ENCODE peak calls at places on chromosomes 13 and 19, in ten cellular contexts. R, L, I, S, A, F, D, O, M and V are unnamed samples.

GRCh38 chr13:73230714-73231113 is 171.9 kb downstream of the KLF5 start:
- DNase-seq in R (no peak), L (no peak), I (no peak), S (no peak), A (no peak), F (no peak), D (no peak), O (no peak), M (no peak), V (no peak)

GRCh38 chr13:76293751-76294150 is 592.5 kb downstream of the KCTD12 start:
- DNase-seq in R (no peak), L (no peak), I (peak), S (peak), A (no peak), F (peak), D (no peak), O (no peak), M (no peak), V (no peak)

GRCh38 chr19:16920816-16921529 is 32.2 kb downstream of the F2RL3 start:
- DNase-seq in R (peak), L (no peak), I (peak), S (no peak), A (no peak), F (peak), D (no peak), O (no peak), M (no peak), V (no peak)

GRCh38 chr13:23325191-23325590 is 108.3 kb downstream of the SACS start:
- DNase-seq in R (no peak), L (no peak), I (no peak), S (no peak), A (no peak), F (no peak), D (no peak), O (peak), M (no peak), V (no peak)

GRCh38 chr13:29193083-29193482 is 372.9 kb downstream of the MTUS2 start:
- DNase-seq in R (no peak), L (no peak), I (no peak), S (no peak), A (no peak), F (no peak), D (no peak), O (no peak), M (peak), V (no peak)

GRCh38 chr13:27661017-27661416 is 39.3 kb downstream of the POLR1D start:
- DNase-seq in R (no peak), L (no peak), I (no peak), S (no peak), A (no peak), F (no peak), D (no peak), O (no peak), M (no peak), V (no peak)

GRCh38 chr19:17456127-17456526 is 4.6 kb downstream of the NXNL1 start:
- DNase-seq in R (no peak), L (no peak), I (no peak), S (no peak), A (no peak), F (no peak), D (no peak), O (no peak), M (no peak), V (no peak)

GRCh38 chr19:49528211-49528771 is 488 bp downstream of the RCN3 start:
- DNase-seq in R (no peak), L (no peak), I (peak), S (no peak), A (no peak), F (peak), D (no peak), O (no peak), M (no peak), V (no peak)

GRCh38 chr13:112648966-112649690 is 40.7 kb upstream of the ATP11A start:
- DNase-seq in R (no peak), L (no peak), I (no peak), S (no peak), A (no peak), F (no peak), D (no peak), O (no peak), M (no peak), V (no peak)

GRCh38 chr13:36329355-36329754 is 16.8 kb downstream of the SPART start:
- DNase-seq in R (no peak), L (no peak), I (peak), S (no peak), A (no peak), F (peak), D (no peak), O (no peak), M (no peak), V (no peak)

GRCh38 chr19:6287269-6287885 is 7.6 kb upstream of the MLLT1 start:
- DNase-seq in R (no peak), L (no peak), I (no peak), S (no peak), A (no peak), F (no peak), D (no peak), O (no peak), M (no peak), V (no peak)

GRCh38 chr19:30144242-30144758 is 202.3 kb downstream of the URI1 start:
- DNase-seq in R (no peak), L (no peak), I (no peak), S (no peak), A (no peak), F (no peak), D (no peak), O (no peak), M (no peak), V (no peak)

GRCh38 chr19:44530777-44531176 is 1.3 kb upstream of the CEACAM20 start:
- DNase-seq in R (no peak), L (no peak), I (peak), S (no peak), A (no peak), F (peak), D (no peak), O (no peak), M (no peak), V (no peak)

GRCh38 chr19:12938054-12938535 is 314 bp upstream of the CALR start:
- DNase-seq in R (peak), L (peak), I (peak), S (peak), A (peak), F (peak), D (peak), O (peak), M (peak), V (peak)

GRCh38 chr19:50790365-50790825 is at the start of gene ACP4:
- DNase-seq in R (no peak), L (no peak), I (no peak), S (no peak), A (no peak), F (no peak), D (no peak), O (no peak), M (no peak), V (no peak)

GRCh38 chr19:38452430-38453366 is 19.2 kb downstream of the RYR1 start:
- DNase-seq in R (no peak), L (peak), I (no peak), S (peak), A (no peak), F (no peak), D (no peak), O (no peak), M (peak), V (no peak)

GRCh38 chr19:38506723-38507550 is 73.4 kb downstream of the RYR1 start:
- DNase-seq in R (peak), L (peak), I (peak), S (peak), A (peak), F (peak), D (peak), O (peak), M (peak), V (peak)

GRCh38 chr19:10876459-10877240 is 5.3 kb downstream of the CARM1 start:
- DNase-seq in R (no peak), L (no peak), I (no peak), S (no peak), A (no peak), F (no peak), D (peak), O (no peak), M (no peak), V (no peak)

GRCh38 chr13:85618514-85618913 is 180.7 kb downstream of the SLITRK6 start:
- DNase-seq in R (no peak), L (no peak), I (no peak), S (no peak), A (no peak), F (no peak), D (no peak), O (no peak), M (no peak), V (no peak)

GRCh38 chr13:87671031-87671823 is at the start of gene SLITRK5:
- DNase-seq in R (peak), L (peak), I (peak), S (peak), A (no peak), F (peak), D (peak), O (peak), M (peak), V (peak)

GRCh38 chr13:35760678-35761308 is 284.3 kb upstream of the MAB21L1 start:
- DNase-seq in R (no peak), L (peak), I (no peak), S (no peak), A (no peak), F (no peak), D (no peak), O (no peak), M (no peak), V (no peak)

GRCh38 chr13:63085851-63086250 is 1670.2 kb upstream of the PCDH20 start:
- DNase-seq in R (no peak), L (no peak), I (no peak), S (no peak), A (no peak), F (no peak), D (no peak), O (no peak), M (no peak), V (no peak)

GRCh38 chr19:10975374-10976036 is 14.7 kb downstream of the SMARCA4 start:
- DNase-seq in R (peak), L (no peak), I (peak), S (no peak), A (peak), F (peak), D (no peak), O (no peak), M (no peak), V (no peak)

GRCh38 chr19:38726761-38727301 is 17.4 kb downstream of the CAPN12 start:
- DNase-seq in R (no peak), L (no peak), I (no peak), S (no peak), A (no peak), F (no peak), D (no peak), O (no peak), M (no peak), V (no peak)

GRCh38 chr19:47842941-47843340 is 16.1 kb upstream of the TPRX2 start:
- DNase-seq in R (no peak), L (no peak), I (no peak), S (no peak), A (no peak), F (no peak), D (no peak), O (no peak), M (no peak), V (no peak)

GRCh38 chr13:102710261-102710679 is 15.4 kb upstream of the METTL21C start:
- DNase-seq in R (no peak), L (no peak), I (no peak), S (no peak), A (peak), F (no peak), D (no peak), O (no peak), M (peak), V (no peak)

GRCh38 chr13:60655268-60655667 is 258.2 kb downstream of the TDRD3 start:
- DNase-seq in R (no peak), L (no peak), I (no peak), S (no peak), A (no peak), F (no peak), D (no peak), O (no peak), M (no peak), V (no peak)

GRCh38 chr19:11091343-11092153 is 2.3 kb downstream of the LDLR start:
- DNase-seq in R (peak), L (no peak), I (peak), S (peak), A (peak), F (peak), D (peak), O (peak), M (no peak), V (no peak)

GRCh38 chr13:113020323-113021080 is 51.5 kb downstream of the MCF2L start:
- DNase-seq in R (no peak), L (no peak), I (no peak), S (no peak), A (no peak), F (no peak), D (no peak), O (no peak), M (no peak), V (no peak)

GRCh38 chr13:50889317-50889716 is 20.3 kb upstream of the RNASEH2B start:
- DNase-seq in R (no peak), L (no peak), I (no peak), S (no peak), A (no peak), F (no peak), D (no peak), O (no peak), M (no peak), V (no peak)

GRCh38 chr13:51601601-51602348 is 17.5 kb downstream of the WDFY2 start:
- DNase-seq in R (no peak), L (no peak), I (no peak), S (no peak), A (no peak), F (no peak), D (no peak), O (no peak), M (no peak), V (no peak)

GRCh38 chr13:42129033-42129432 is 80.6 kb downstream of the DGKH start:
- DNase-seq in R (no peak), L (no peak), I (no peak), S (no peak), A (no peak), F (no peak), D (no peak), O (no peak), M (no peak), V (no peak)

GRCh38 chr13:24348797-24349515 is 39.6 kb downstream of the C1QTNF9 start:
- DNase-seq in R (no peak), L (no peak), I (no peak), S (peak), A (no peak), F (no peak), D (peak), O (no peak), M (no peak), V (no peak)

GRCh38 chr19:18741566-18742121 is 49.5 kb downstream of the COMP start:
- DNase-seq in R (no peak), L (no peak), I (peak), S (no peak), A (no peak), F (peak), D (peak), O (peak), M (no peak), V (no peak)

GRCh38 chr13:98368019-98368418 is 190.9 kb upstream of the RNF113B start:
- DNase-seq in R (peak), L (no peak), I (no peak), S (no peak), A (peak), F (no peak), D (no peak), O (no peak), M (no peak), V (no peak)

GRCh38 chr19:38734426-38735256 is 9.6 kb downstream of the CAPN12 start:
- DNase-seq in R (peak), L (no peak), I (no peak), S (peak), A (no peak), F (no peak), D (peak), O (no peak), M (no peak), V (no peak)

GRCh38 chr19:48123907-48124675 is 13.5 kb upstream of the PLA2G4C start:
- DNase-seq in R (peak), L (no peak), I (peak), S (peak), A (peak), F (peak), D (no peak), O (peak), M (no peak), V (peak)

GRCh38 chr13:31946091-31946770 is 85.3 kb upstream of the FRY start:
- DNase-seq in R (no peak), L (no peak), I (peak), S (no peak), A (peak), F (peak), D (no peak), O (no peak), M (no peak), V (no peak)

DNA sequence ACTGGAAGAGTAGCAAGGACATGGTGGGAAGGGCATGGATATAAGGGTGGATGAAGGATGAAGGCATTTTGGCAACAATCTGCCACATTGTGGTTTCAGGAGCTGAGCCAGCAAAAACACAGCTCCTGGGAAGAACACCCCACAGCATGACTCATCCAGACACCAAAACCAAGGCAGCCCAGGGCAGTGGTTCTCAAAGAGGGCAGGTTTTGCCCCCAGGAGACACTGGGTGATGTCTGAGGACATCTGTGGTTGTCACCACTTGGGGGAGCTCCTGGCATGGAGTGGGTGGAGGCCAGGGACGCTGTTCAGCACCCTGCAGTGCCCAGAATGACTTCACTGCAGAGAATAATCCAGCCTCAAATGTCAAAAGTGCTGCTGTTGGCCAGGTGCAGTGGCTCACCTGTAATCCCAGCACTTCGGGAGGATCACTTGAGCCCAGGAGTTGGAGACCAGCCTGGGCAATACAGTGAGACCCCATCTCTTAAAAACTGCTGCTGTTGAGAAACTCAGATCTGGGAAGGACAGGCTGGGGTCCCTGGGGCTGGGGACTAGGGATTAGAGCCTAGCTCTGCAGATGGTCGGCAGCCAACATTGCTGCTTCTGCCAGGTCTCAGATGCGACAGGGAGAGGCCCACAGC is 16.1 kb downstream of the ZFR2 start:
- DNase-seq in R (peak), L (no peak), I (peak), S (peak), A (peak), F (peak), D (peak), O (peak), M (no peak), V (no peak)
- TF ChIP-seq CTCF in R (peak), L (no peak), I (peak), S (no peak), A (no peak), F (peak), D (peak), O (peak), M (peak), V (peak)

GRCh38 chr13:30353601-30354000 is 46.2 kb upstream of the KATNAL1 start:
- DNase-seq in R (no peak), L (no peak), I (no peak), S (no peak), A (no peak), F (no peak), D (no peak), O (no peak), M (no peak), V (no peak)
- TF ChIP-seq CTCF in R (no peak), L (no peak), I (no peak), S (no peak), A (no peak), F (no peak), D (no peak), O (no peak), M (no peak), V (no peak)

GRCh38 chr13:100139822-100140221 is 50.9 kb downstream of the PCCA start:
- DNase-seq in R (no peak), L (no peak), I (no peak), S (no peak), A (no peak), F (no peak), D (no peak), O (peak), M (no peak), V (no peak)
- TF ChIP-seq CTCF in R (no peak), L (no peak), I (no peak), S (no peak), A (no peak), F (no peak), D (no peak), O (no peak), M (no peak), V (no peak)

GRCh38 chr19:34744896-34745690 is 11.1 kb downstream of the ZNF181 start:
- DNase-seq in R (no peak), L (no peak), I (no peak), S (no peak), A (no peak), F (no peak), D (no peak), O (peak), M (no peak), V (no peak)
- TF ChIP-seq CTCF in R (no peak), L (no peak), I (no peak), S (no peak), A (no peak), F (no peak), D (no peak), O (no peak), M (no peak), V (no peak)

GRCh38 chr13:43401364-43401763 is 378.0 kb downstream of the DNAJC15 start:
- DNase-seq in R (no peak), L (no peak), I (no peak), S (no peak), A (no peak), F (no peak), D (no peak), O (no peak), M (no peak), V (no peak)
- TF ChIP-seq CTCF in R (no peak), L (no peak), I (no peak), S (no peak), A (no peak), F (no peak), D (no peak), O (no peak), M (no peak), V (no peak)

GRCh38 chr19:52296773-52297600 is at the start of gene ZNF480:
- DNase-seq in R (peak), L (peak), I (peak), S (peak), A (peak), F (peak), D (peak), O (peak), M (peak), V (peak)
- TF ChIP-seq CTCF in R (no peak), L (no peak), I (no peak), S (no peak), A (peak), F (peak), D (no peak), O (peak), M (peak), V (peak)

DNA sequence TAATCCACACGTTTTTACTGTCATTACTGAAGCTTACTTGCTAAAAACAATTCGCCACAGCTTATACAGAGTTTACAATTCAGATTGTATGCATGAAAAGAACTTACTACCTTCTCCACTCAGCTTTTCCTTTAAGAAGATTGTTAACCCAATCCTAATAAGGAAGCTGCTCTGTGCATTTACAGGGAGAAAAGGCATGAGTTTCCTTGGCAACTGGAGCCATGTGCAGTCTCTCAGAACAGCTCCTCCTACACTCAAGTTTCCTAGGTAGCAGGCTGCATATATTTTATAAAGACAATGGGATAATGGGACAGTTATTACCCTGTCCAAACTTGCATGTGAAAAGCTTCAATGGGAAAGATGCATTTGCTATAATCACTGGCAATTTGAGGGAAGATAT is 125.5 kb upstream of the TRPC4 start:
- DNase-seq in R (peak), L (peak), I (peak), S (no peak), A (no peak), F (peak), D (no peak), O (no peak), M (no peak), V (no peak)
- TF ChIP-seq CTCF in R (no peak), L (no peak), I (no peak), S (no peak), A (no peak), F (no peak), D (no peak), O (no peak), M (no peak), V (no peak)